ENCODE peak calls at places on chromosomes 13 and 19, in four cellular contexts. M, O, Z and L are unnamed samples.

GRCh38 chr13:110390572-110390971 is 83.5 kb downstream of the COL4A2 start:
- DNase-seq in M (no peak), O (no peak), Z (no peak), L (no peak)

GRCh38 chr19:14345364-14345763 is 35.9 kb upstream of the ADGRE5 start:
- DNase-seq in M (no peak), O (no peak), Z (no peak), L (no peak)

GRCh38 chr13:34070544-34071303 is 252.8 kb downstream of the RFC3 start:
- DNase-seq in M (no peak), O (no peak), Z (no peak), L (no peak)

GRCh38 chr13:28489536-28489935 is 5.4 kb downstream of the FLT1 start:
- DNase-seq in M (no peak), O (no peak), Z (no peak), L (no peak)

GRCh38 chr13:29923554-29924481 is 73.4 kb upstream of the UBL3 start:
- DNase-seq in M (peak), O (peak), Z (peak), L (peak)

GRCh38 chr13:98738213-98738612 is 14.3 kb downstream of the SLC15A1 start:
- DNase-seq in M (no peak), O (peak), Z (no peak), L (no peak)

GRCh38 chr13:110479648-110480047 is 81.9 kb downstream of the RAB20 start:
- DNase-seq in M (no peak), O (no peak), Z (no peak), L (peak)

GRCh38 chr13:46062190-46062589 is 9.6 kb upstream of the ZC3H13 start:
- DNase-seq in M (no peak), O (no peak), Z (no peak), L (no peak)

GRCh38 chr13:94322925-94323324 is 156.6 kb downstream of the DCT start:
- DNase-seq in M (no peak), O (no peak), Z (peak), L (no peak)

GRCh38 chr13:33230178-33230881 is 55.2 kb downstream of the STARD13 start:
- DNase-seq in M (no peak), O (no peak), Z (no peak), L (no peak)

GRCh38 chr13:50224534-50224933 is 209.3 kb downstream of the KCNRG start:
- DNase-seq in M (peak), O (no peak), Z (no peak), L (no peak)